ENCODE peak calls at places on chromosomes 6 and 20, in six cellular contexts. Z is NCI-H1436 treated with DMSO at 0.1 percent for 48 hours, N is NCI-H345, I is NCI-H446 treated with DMSO at 0.1 percent for 48 hours, O is neural crest cell, D is HFFc6. C is an unnamed sample.

GRCh38 chr20:41935259-41935791 is 317.1 kb upstream of the CHD6 start:
- DNase-seq in D (no peak), N (no peak), O (no peak), Z (no peak), I (no peak), C (no peak)

GRCh38 chr6:34272022-34272926 is 23.5 kb upstream of the SMIM29 start:
- DNase-seq in D (no peak), Z (no peak), I (no peak), N (no peak), O (no peak), C (no peak)

GRCh38 chr20:1391640-1392442 is 1.0 kb downstream of the FKBP1A start:
- DNase-seq in O (no peak), N (no peak), D (no peak), I (no peak), Z (no peak), C (no peak)

GRCh38 chr20:49785851-49786174 is 26.8 kb upstream of the SLC9A8 start:
- DNase-seq in I (no peak), Z (no peak), N (no peak), O (no peak), D (no peak), C (no peak)

GRCh38 chr20:41249781-41250281 is 67.7 kb downstream of the ZHX3 start:
- DNase-seq in D (no peak), N (no peak), I (no peak), Z (no peak), O (peak; percentile 16), C (no peak)

GRCh38 chr6:164753517-164753916 is 555.9 kb downstream of the C6orf118 start:
- DNase-seq in N (no peak), O (no peak), D (no peak), I (no peak), Z (no peak), C (no peak)

GRCh38 chr6:37936909-37937308 is 117.4 kb downstream of the ZFAND3 start:
- DNase-seq in Z (no peak), D (no peak), N (no peak), I (no peak), O (no peak), C (no peak)

GRCh38 chr6:22145823-22146379 is 150.9 kb downstream of the PRL start:
- DNase-seq in D (peak; percentile 61), Z (no peak), N (peak; percentile 25), I (peak; percentile 70), O (no peak), C (peak; percentile 88)

GRCh38 chr6:46583081-46583480 is 69.5 kb downstream of the CYP39A1 start:
- DNase-seq in Z (no peak), D (no peak), N (no peak), O (no peak), I (no peak), C (no peak)

GRCh38 chr6:39243809-39244208 is 14.5 kb upstream of the KCNK5 start:
- DNase-seq in I (no peak), N (no peak), O (no peak), D (no peak), Z (no peak), C (no peak)

GRCh38 chr20:46111028-46111835 is 6.9 kb upstream of the CD40 start:
- DNase-seq in N (no peak), Z (no peak), O (no peak), D (no peak), I (no peak), C (no peak)

GRCh38 chr6:7051780-7052440 is 55.9 kb upstream of the RREB1 start:
- DNase-seq in O (peak; percentile 25), N (no peak), I (no peak), Z (no peak), D (no peak), C (no peak)

GRCh38 chr6:143611580-143611979 is 66.2 kb upstream of the PHACTR2 start:
- DNase-seq in I (no peak), N (no peak), D (no peak), Z (no peak), O (no peak), C (no peak)

GRCh38 chr20:37348643-37349516 is 2.9 kb downstream of the SRC start:
- DNase-seq in I (no peak), Z (no peak), O (no peak), D (no peak), N (no peak), C (no peak)

GRCh38 chr6:167559675-167560479 is 235.0 kb downstream of the TTLL2 start:
- DNase-seq in I (no peak), D (no peak), Z (no peak), N (no peak), O (no peak), C (no peak)

GRCh38 chr6:159941286-159942113 is 27.4 kb upstream of the IGF2R start:
- DNase-seq in N (peak; percentile 3), I (no peak), D (peak; percentile 50), Z (no peak), O (no peak), C (no peak)

GRCh38 chr6:11585426-11586016 is 48.0 kb downstream of the TMEM170B start:
- DNase-seq in Z (no peak), D (peak; percentile 64), I (no peak), O (no peak), N (peak; percentile 5), C (no peak)

GRCh38 chr20:25011261-25011660 is 18.7 kb upstream of the APMAP start:
- DNase-seq in N (no peak), I (no peak), D (no peak), Z (no peak), O (no peak), C (peak; percentile 21)

GRCh38 chr6:87473419-87473903 is 687 bp downstream of the SLC35A1 start:
- DNase-seq in I (no peak), O (no peak), D (no peak), N (peak; percentile 14), Z (no peak), C (no peak)

GRCh38 chr6:35015476-35015875 is 125.7 kb downstream of the TCP11 start:
- DNase-seq in I (no peak), N (no peak), O (no peak), Z (no peak), D (no peak), C (no peak)

GRCh38 chr6:2097464-2097863 is 147.9 kb downstream of the GMDS start:
- DNase-seq in N (no peak), D (no peak), Z (no peak), O (no peak), I (no peak), C (no peak)

GRCh38 chr6:56593801-56594318 is 48.8 kb downstream of the DST start:
- DNase-seq in N (no peak), I (no peak), Z (no peak), D (no peak), O (no peak), C (no peak)

GRCh38 chr20:44035924-44036323 is 121.3 kb downstream of the TOX2 start:
- DNase-seq in Z (no peak), D (no peak), N (no peak), O (no peak), I (no peak), C (no peak)

GRCh38 chr6:100296810-100297544 is 167.7 kb downstream of the SIM1 start:
- DNase-seq in N (no peak), D (peak; percentile 80), I (no peak), O (no peak), Z (peak; percentile 11), C (no peak)

GRCh38 chr6:54404791-54405190 is 96.5 kb downstream of the TINAG start:
- DNase-seq in N (no peak), D (no peak), O (no peak), I (no peak), Z (no peak), C (no peak)

GRCh38 chr6:34143196-34143883 is 2.5 kb downstream of the GRM4 start:
- DNase-seq in D (no peak), I (no peak), O (no peak), N (no peak), Z (no peak), C (no peak)

GRCh38 chr6:16267428-16268263 is 29.3 kb downstream of the GMPR start:
- DNase-seq in I (no peak), N (no peak), O (no peak), D (no peak), Z (no peak), C (no peak)

GRCh38 chr6:1868561-1869261 is 259.0 kb downstream of the FOXC1 start:
- DNase-seq in I (no peak), Z (no peak), O (no peak), N (no peak), D (no peak), C (no peak)

GRCh38 chr6:79377047-79377446 is 142.6 kb upstream of the HMGN3 start:
- DNase-seq in Z (no peak), O (no peak), N (no peak), I (no peak), D (no peak), C (no peak)

GRCh38 chr6:125798734-125799510 is 8.2 kb downstream of the NCOA7 start:
- DNase-seq in O (no peak), I (no peak), D (no peak), N (no peak), Z (no peak), C (no peak)

GRCh38 chr6:45608252-45608911 is 230.6 kb upstream of the SUPT3H start:
- DNase-seq in D (no peak), Z (no peak), N (no peak), I (no peak), O (no peak), C (no peak)

GRCh38 chr20:63658749-63659187 is 656 bp downstream of the RTEL1 start:
- DNase-seq in O (no peak), Z (no peak), I (no peak), D (peak; percentile 28), N (no peak), C (peak; percentile 38)

C was measured in dorsolateral prefrontal cortex.